ENCODE peak calls at places on chromosomes 3 and 15, in four cellular contexts. One of them, this sample, is unnamed.

GRCh38 chr3:169604118-169604517 is 59.4 kb downstream of the MECOM start:
- DNase-seq in RWPE2: no peak
- DNase-seq in H1: no peak
- DNase-seq in psoas muscle: no peak
- DNase-seq in this sample: no peak

GRCh38 chr3:158106773-158107461 is 697 bp upstream of the SHOX2 start:
- DNase-seq in RWPE2: no peak
- DNase-seq in H1: peak; percentile 75
- DNase-seq in psoas muscle: peak; percentile 48
- DNase-seq in this sample: no peak

GRCh38 chr15:79673416-79674123 is 223.2 kb downstream of the MTHFS start:
- DNase-seq in RWPE2: no peak
- DNase-seq in H1: peak; percentile 54
- DNase-seq in psoas muscle: no peak
- DNase-seq in this sample: peak; percentile 28

GRCh38 chr3:183098538-183099025 is 714 bp downstream of the MCCC1 start:
- DNase-seq in RWPE2: no peak
- DNase-seq in H1: no peak
- DNase-seq in psoas muscle: no peak
- DNase-seq in this sample: no peak

GRCh38 chr15:33160581-33161165 is 33.8 kb downstream of the FMN1 start:
- DNase-seq in RWPE2: no peak
- DNase-seq in H1: no peak
- DNase-seq in psoas muscle: no peak
- DNase-seq in this sample: no peak

GRCh38 chr3:23113455-23114171 is 89.5 kb upstream of the UBE2E2 start:
- DNase-seq in RWPE2: no peak
- DNase-seq in H1: no peak
- DNase-seq in psoas muscle: no peak
- DNase-seq in this sample: no peak

GRCh38 chr15:44519537-44519936 is 17.4 kb upstream of the EIF3J start:
- DNase-seq in RWPE2: no peak
- DNase-seq in H1: no peak
- DNase-seq in psoas muscle: no peak
- DNase-seq in this sample: no peak

GRCh38 chr3:24047513-24047912 is 102.4 kb downstream of the NR1D2 start:
- DNase-seq in RWPE2: no peak
- DNase-seq in H1: no peak
- DNase-seq in psoas muscle: no peak
- DNase-seq in this sample: no peak

GRCh38 chr3:17639765-17640164 is 102.7 kb downstream of the TBC1D5 start:
- DNase-seq in RWPE2: no peak
- DNase-seq in H1: no peak
- DNase-seq in psoas muscle: no peak
- DNase-seq in this sample: no peak

GRCh38 chr3:2362122-2362521 is 263.5 kb downstream of the CNTN4 start:
- DNase-seq in RWPE2: no peak
- DNase-seq in H1: no peak
- DNase-seq in psoas muscle: no peak
- DNase-seq in this sample: no peak

GRCh38 chr15:92043283-92043682 is 189.8 kb downstream of the SLCO3A1 start:
- DNase-seq in RWPE2: no peak
- DNase-seq in H1: no peak
- DNase-seq in psoas muscle: no peak
- DNase-seq in this sample: no peak

GRCh38 chr3:64484289-64484992 is 203.4 kb downstream of the ADAMTS9 start:
- DNase-seq in RWPE2: no peak
- DNase-seq in H1: peak; percentile 94
- DNase-seq in psoas muscle: peak; percentile 85
- DNase-seq in this sample: peak; percentile 80

GRCh38 chr15:42130246-42130986 is 26.0 kb downstream of the PLA2G4F start:
- DNase-seq in RWPE2: no peak
- DNase-seq in H1: no peak
- DNase-seq in psoas muscle: no peak
- DNase-seq in this sample: no peak

GRCh38 chr3:87267953-87268645 is 8.3 kb downstream of the POU1F1 start:
- DNase-seq in RWPE2: no peak
- DNase-seq in H1: no peak
- DNase-seq in psoas muscle: no peak
- DNase-seq in this sample: no peak

GRCh38 chr15:36110659-36110993 is 468.8 kb upstream of the CDIN1 start:
- DNase-seq in RWPE2: no peak
- DNase-seq in H1: no peak
- DNase-seq in psoas muscle: no peak
- DNase-seq in this sample: no peak

DNA sequence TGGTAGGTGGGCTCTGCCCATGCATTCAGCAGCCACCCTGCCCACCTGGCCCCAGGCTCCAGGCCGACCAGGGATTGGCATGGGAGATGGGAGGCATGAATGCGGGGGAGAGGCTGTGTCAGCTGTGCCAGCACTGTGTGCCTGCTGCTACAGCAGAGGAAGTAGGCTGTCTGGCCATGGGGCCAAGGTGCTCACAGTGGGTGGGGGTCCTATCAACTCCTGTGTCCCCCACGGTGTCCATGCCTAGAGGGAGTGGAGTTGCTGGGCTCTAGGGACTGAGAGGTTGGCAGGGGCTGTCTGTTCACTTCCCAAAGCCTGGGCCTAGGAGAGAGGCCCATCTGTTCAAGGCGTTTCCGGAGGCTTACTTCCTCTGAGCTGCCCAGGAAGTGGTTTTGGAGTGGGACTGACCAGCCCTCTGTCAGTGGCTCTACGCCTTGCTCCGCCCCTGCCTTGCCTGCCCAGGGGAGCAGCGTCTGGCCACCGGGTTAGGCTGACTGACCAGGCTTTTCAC is 5.8 kb downstream of the PRKCD start:
- DNase-seq in RWPE2: no peak
- DNase-seq in H1: no peak
- DNase-seq in psoas muscle: peak; percentile 84
- DNase-seq in this sample: no peak
- H3K4me1 ChIP-seq in RWPE2: peaks cover 7% of the 10 kb centered on the region
- H3K4me1 ChIP-seq in H1: peaks cover 3% of the 10 kb centered on the region
- H3K4me1 ChIP-seq in psoas muscle: peaks cover 7% of the 10 kb centered on the region
- H3K4me1 ChIP-seq in this sample: peaks cover 53% of the 10 kb centered on the region

GRCh38 chr3:128081846-128082245 is 29.6 kb downstream of the SEC61A1 start:
- DNase-seq in RWPE2: no peak
- DNase-seq in H1: no peak
- DNase-seq in psoas muscle: no peak
- DNase-seq in this sample: no peak
- H3K4me1 ChIP-seq in RWPE2: peaks cover 3% of the 10 kb centered on the region
- H3K4me1 ChIP-seq in H1: no peaks in the 10 kb centered on the region
- H3K4me1 ChIP-seq in psoas muscle: peaks cover 13% of the 10 kb centered on the region
- H3K4me1 ChIP-seq in this sample: peaks cover 13% of the 10 kb centered on the region

DNA sequence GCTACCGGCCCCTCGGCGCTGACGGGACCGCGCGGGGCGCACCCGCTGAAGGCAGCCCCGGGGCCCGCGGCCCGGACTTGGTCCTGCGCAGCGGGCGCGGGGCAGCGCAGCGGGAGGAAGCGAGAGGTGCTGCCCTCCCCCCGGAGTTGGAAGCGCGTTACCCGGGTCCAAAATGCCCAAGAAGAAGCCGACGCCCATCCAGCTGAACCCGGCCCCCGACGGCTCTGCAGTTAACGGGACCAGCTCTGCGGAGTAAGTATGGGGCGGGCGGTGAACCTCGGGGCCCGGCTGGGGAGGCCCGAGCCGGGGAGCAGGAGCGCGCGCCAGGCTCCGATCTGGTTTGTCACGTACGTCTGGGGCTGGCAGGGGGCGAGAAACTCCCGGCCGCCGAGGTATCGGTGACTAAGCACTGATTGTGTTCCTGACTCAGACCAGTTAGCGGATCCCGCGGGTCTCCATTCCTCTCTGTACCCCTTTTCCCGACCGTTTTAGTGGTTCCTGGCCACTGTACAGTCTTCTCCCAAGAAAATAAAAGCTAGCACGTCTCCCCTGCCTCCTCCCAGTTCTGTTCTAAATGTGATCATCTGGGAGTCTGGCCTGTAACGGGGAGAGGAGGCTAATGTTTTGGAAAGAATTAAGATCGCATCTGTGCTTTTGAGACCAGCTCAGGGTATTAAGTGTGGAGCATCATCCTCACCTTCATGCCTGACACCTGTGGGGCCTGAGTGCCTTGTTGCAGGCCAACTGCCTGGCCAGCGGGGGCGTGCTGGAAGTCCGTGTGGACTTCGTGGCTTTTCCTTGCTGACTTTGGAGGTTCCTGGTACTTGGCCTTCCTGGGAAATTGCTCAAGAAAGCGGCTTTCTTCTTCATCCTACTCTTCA is 704 bp downstream of the MAP2K1 start:
- DNase-seq in RWPE2: peak; percentile 89
- DNase-seq in H1: peak; percentile 72
- DNase-seq in psoas muscle: peak; percentile 86
- DNase-seq in this sample: peak; percentile 38
- H3K4me1 ChIP-seq in RWPE2: peaks cover 40% of the 10 kb centered on the region
- H3K4me1 ChIP-seq in H1: peaks cover 3% of the 10 kb centered on the region
- H3K4me1 ChIP-seq in psoas muscle: peaks cover 46% of the 10 kb centered on the region
- H3K4me1 ChIP-seq in this sample: no peaks in the 10 kb centered on the region

DNA sequence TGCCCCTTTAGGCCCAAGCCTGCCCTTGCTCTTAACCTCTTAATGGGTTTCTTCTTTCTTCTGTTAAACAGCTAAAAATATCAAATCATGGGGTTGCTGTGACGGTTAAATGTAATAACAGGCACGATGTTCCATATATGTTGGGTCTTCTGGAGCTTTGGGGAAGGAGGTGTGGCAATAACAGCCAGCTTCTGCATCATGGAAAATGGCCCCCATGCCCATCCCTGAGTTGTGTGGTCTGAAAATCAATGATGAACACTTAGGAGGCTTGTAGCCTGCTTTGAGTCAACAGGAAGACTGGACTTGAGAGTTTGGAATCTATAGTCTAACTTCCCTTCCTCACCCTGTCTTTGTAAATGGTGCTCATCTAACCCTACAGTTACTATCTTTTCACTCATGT is 27.3 kb downstream of the SMAD3 start:
- DNase-seq in RWPE2: no peak
- DNase-seq in H1: no peak
- DNase-seq in psoas muscle: no peak
- DNase-seq in this sample: no peak
- H3K4me1 ChIP-seq in RWPE2: peaks cover 86% of the 10 kb centered on the region
- H3K4me1 ChIP-seq in H1: peaks cover 9% of the 10 kb centered on the region
- H3K4me1 ChIP-seq in psoas muscle: peaks cover 76% of the 10 kb centered on the region
- H3K4me1 ChIP-seq in this sample: peaks cover 26% of the 10 kb centered on the region

GRCh38 chr3:14133876-14134275 is 9.0 kb downstream of the TMEM43 start:
- DNase-seq in RWPE2: no peak
- DNase-seq in H1: no peak
- DNase-seq in psoas muscle: no peak
- DNase-seq in this sample: no peak

GRCh38 chr3:14134291-14134690 is 9.4 kb downstream of the TMEM43 start:
- DNase-seq in RWPE2: no peak
- DNase-seq in H1: no peak
- DNase-seq in psoas muscle: no peak
- DNase-seq in this sample: no peak

GRCh38 chr3:14132689-14133088 is 7.8 kb downstream of the TMEM43 start:
- DNase-seq in RWPE2: no peak
- DNase-seq in H1: no peak
- DNase-seq in psoas muscle: no peak
- DNase-seq in this sample: no peak

GRCh38 chr3:14132120-14132519 is 7.3 kb downstream of the TMEM43 start:
- DNase-seq in RWPE2: no peak
- DNase-seq in H1: no peak
- DNase-seq in psoas muscle: no peak
- DNase-seq in this sample: no peak

DNA sequence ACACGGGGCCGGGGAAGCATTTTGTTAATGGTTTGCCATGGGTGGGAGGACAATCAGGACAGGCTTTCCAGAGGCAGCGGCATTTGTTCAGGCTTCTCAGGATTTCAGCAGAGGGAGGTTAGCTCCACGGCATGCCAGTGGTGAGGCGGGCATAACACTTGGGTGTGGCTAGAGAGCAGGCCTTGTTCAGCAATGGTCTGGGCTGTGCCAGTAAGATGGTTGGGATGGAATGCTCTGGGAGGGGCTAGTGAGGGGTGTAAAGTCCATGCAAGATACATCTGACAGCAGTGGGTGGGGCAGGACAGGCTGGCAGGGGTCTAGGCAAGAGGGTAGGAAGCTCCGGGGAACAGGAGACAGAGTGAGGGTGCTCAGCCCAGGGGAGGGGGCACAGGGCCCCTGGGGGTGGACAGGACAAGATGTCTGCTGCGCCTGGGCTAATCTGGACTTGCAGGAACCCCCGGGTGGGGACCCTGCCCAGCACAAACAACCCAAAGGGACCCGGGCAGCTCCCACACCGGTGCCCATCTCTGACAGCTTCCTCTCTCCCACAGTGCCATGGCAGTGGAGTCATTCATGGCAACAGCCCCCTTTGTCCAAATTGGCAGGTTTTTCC is 8.4 kb downstream of the TMEM43 start:
- DNase-seq in RWPE2: no peak
- DNase-seq in H1: no peak
- DNase-seq in psoas muscle: no peak
- DNase-seq in this sample: no peak
- H3K4me1 ChIP-seq in RWPE2: peaks cover 15% of the 10 kb centered on the region
- H3K4me1 ChIP-seq in H1: no peaks in the 10 kb centered on the region
- H3K4me1 ChIP-seq in psoas muscle: peaks cover 19% of the 10 kb centered on the region
- H3K4me1 ChIP-seq in this sample: no peaks in the 10 kb centered on the region

GRCh38 chr15:84881520-84881830 is 3.0 kb upstream of the SLC28A1 start:
- DNase-seq in RWPE2: no peak
- DNase-seq in H1: no peak
- DNase-seq in psoas muscle: no peak
- DNase-seq in this sample: no peak
- H3K4me1 ChIP-seq in RWPE2: no peaks in the 10 kb centered on the region
- H3K4me1 ChIP-seq in H1: peaks cover 4% of the 10 kb centered on the region
- H3K4me1 ChIP-seq in psoas muscle: peaks cover 5% of the 10 kb centered on the region
- H3K4me1 ChIP-seq in this sample: peaks cover 5% of the 10 kb centered on the region

DNA sequence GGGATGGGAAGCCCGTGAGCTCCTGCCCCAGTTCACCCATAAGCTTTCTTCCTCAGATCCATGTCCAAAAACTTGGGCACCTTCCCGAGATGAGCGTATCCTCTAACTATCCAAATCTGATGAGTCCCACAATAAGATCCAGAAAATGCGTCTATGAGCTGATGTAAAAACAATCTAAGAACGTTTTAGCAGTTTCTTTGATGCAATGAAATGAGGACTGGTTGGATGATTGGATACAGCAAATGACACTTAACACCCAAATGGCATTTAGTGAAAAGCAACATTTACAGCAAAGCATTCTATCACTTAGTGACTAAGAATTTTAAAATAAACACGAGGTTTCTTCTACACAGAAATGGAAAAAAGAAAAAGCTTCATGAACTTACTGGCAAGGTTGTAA is 598.8 kb downstream of the FOXP1 start:
- DNase-seq in RWPE2: no peak
- DNase-seq in H1: no peak
- DNase-seq in psoas muscle: no peak
- DNase-seq in this sample: no peak
- H3K4me1 ChIP-seq in RWPE2: peaks cover 27% of the 10 kb centered on the region
- H3K4me1 ChIP-seq in H1: peaks cover 12% of the 10 kb centered on the region
- H3K4me1 ChIP-seq in psoas muscle: peaks cover 39% of the 10 kb centered on the region
- H3K4me1 ChIP-seq in this sample: no peaks in the 10 kb centered on the region